ENCODE peak calls at places on chromosomes 7 and 10, in four cellular contexts. L is NB4, H is SK-N-SH, G is foreskin fibroblast. I is an unnamed sample.

GRCh38 chr7:18221377-18222290 is 194.0 kb upstream of the PRPS1L1 start:
- DNase-seq in L (peak; percentile 30), G (peak; percentile 17), H (no peak), I (no peak)

GRCh38 chr7:14023342-14023741 is 33.9 kb upstream of the ETV1 start:
- DNase-seq in H (peak; percentile 27), G (no peak), L (no peak), I (no peak)

GRCh38 chr7:122289426-122289825 is 15.1 kb downstream of the FEZF1 start:
- DNase-seq in L (no peak), H (no peak), G (no peak), I (no peak)

GRCh38 chr7:152399344-152399743 is 36.5 kb downstream of the KMT2C start:
- DNase-seq in G (no peak), L (no peak), H (no peak), I (no peak)

GRCh38 chr10:3784510-3785250 is at the start of gene KLF6:
- DNase-seq in L (no peak), G (peak; percentile 38), H (peak; percentile 67), I (no peak)

GRCh38 chr7:20241491-20242261 is 24.5 kb upstream of the MACC1 start:
- DNase-seq in G (peak; percentile 45), H (no peak), L (no peak), I (no peak)

GRCh38 chr7:81299272-81299671 is 380.4 kb upstream of the SEMA3C start:
- DNase-seq in H (no peak), L (peak; percentile 90), G (peak; percentile 96), I (peak; percentile 82)

GRCh38 chr10:5534051-5534821 is 9.5 kb downstream of the CALML3 start:
- DNase-seq in L (peak; percentile 80), G (no peak), H (no peak), I (no peak)

DNA sequence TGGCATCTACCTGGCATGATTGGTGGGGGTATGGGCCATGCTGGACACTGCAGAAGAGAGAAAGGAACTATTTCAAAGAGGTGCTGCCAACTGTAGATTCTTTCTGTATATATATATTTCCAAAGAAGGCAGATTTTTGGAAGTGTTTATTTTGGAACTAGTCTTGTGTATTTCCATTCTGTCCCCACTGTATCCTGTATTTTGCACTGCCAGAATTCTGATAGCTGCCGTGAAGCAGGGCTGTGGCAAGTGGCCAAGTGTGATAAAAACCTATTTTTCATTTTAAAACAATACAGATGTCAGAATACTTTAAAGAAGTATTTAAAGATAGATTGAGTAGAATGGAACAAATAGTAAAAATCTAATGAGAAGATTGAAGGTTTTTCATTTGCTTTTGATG is 17.1 kb downstream of the MCU start:
- DNase-seq in G (peak; percentile 39), H (peak; percentile 36), L (no peak), I (no peak)
- TF ChIP-seq CTCF in G (no peak), H (no peak), L (no peak), I (no peak)

GRCh38 chr10:95447733-95448132 is 113.4 kb downstream of the SORBS1 start:
- DNase-seq in H (no peak), G (peak; percentile 28), L (no peak), I (no peak)

GRCh38 chr10:95444792-95445191 is 116.4 kb downstream of the SORBS1 start:
- DNase-seq in L (no peak), G (no peak), H (no peak), I (no peak)

GRCh38 chr10:95443636-95444035 is 117.5 kb downstream of the SORBS1 start:
- DNase-seq in H (no peak), L (no peak), G (no peak), I (no peak)

GRCh38 chr10:95445837-95446347 is 115.3 kb downstream of the SORBS1 start:
- DNase-seq in G (peak; percentile 83), H (peak; percentile 67), L (peak; percentile 68), I (peak; percentile 39)

DNA sequence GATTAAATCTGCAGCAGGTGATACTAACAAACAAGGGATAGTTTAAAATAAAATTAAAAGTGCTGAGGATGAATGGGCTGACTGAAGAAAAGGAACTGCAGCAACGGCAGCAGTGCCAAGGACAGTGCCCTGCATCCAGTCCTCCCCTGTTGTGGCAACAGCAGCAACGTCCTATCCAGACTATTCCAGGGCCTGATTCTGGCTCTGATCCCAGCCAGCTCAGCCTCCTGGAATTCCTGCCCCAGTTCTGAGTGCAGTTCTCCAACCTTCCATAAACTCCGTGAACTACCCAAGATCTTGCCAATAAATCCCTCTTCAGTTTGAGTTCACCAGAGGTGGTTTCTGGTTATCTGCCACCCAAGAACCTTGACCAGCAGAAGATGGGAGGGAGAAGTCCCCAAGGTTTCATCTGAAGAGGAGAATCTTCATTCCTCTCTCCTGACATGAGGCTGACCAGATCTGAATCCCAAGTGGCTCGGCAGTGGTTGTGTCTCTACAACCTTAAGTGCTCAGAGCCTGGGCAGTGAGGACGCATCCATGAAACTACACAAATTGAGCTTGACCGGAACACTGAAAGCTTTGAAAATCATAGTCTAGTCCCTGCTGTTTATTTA is 115.8 kb downstream of the SORBS1 start:
- DNase-seq in G (peak; percentile 88), H (no peak), L (no peak), I (peak; percentile 43)
- H3K4me3 ChIP-seq in G (no peak overlapping the region), H (no peak overlapping the region), L (no peak overlapping the region), I (no peak overlapping the region)

GRCh38 chr7:87608443-87608842 is 7.8 kb upstream of the ABCB1 start:
- DNase-seq in L (no peak), G (no peak), H (no peak), I (peak; percentile 19)

GRCh38 chr7:87599336-87599735 is 1.3 kb downstream of the ABCB1 start:
- DNase-seq in G (peak; percentile 1), L (peak; percentile 87), H (peak; percentile 68), I (no peak)

GRCh38 chr7:87609946-87610345 is 9.3 kb upstream of the ABCB1 start:
- DNase-seq in G (no peak), H (no peak), L (no peak), I (no peak)

GRCh38 chr7:87600130-87601124 is at the start of gene ABCB1:
- DNase-seq in H (peak; percentile 91), L (no peak), G (peak; percentile 72), I (peak; percentile 26)

GRCh38 chr7:87604264-87604663 is 3.6 kb upstream of the ABCB1 start:
- DNase-seq in H (no peak), G (no peak), L (no peak), I (no peak)
- TF ChIP-seq CTCF in H (no peak), G (no peak), L (no peak), I (no peak)

DNA sequence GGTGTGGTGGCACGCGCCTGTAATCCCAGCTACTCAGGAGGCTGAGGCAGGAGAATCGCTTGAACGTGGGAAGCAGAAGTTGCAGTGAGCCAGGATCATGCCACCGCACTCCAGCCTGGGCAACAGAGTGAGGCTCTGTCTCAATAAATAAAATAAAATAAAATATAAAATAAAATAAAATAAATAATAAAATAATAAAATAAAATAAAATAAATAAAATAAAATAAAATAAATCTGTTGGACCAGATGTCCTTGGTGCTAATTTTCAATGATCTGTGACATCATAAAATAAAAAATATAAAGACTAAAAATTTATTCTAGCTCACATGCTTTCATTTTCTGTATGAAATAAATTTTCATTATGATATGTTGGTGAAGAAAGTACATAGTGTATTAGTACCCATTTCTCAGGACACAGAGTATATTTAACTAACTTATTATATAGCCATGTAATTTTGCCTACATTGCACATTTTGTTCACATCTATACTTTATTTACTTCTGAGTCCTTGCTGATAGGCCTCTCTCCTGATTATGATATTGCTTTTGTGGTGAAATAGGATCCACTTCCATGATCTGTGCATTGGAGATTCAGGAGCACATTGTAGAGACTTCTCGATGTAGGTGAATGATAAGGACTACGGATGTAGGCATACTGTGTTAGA is 17.8 kb upstream of the HERPUD2 start:
- DNase-seq in H (no peak), L (no peak), G (no peak), I (no peak)
- H3K4me3 ChIP-seq in H (no peak overlapping the region), L (no peak overlapping the region), G (no peak overlapping the region), I (no peak overlapping the region)

DNA sequence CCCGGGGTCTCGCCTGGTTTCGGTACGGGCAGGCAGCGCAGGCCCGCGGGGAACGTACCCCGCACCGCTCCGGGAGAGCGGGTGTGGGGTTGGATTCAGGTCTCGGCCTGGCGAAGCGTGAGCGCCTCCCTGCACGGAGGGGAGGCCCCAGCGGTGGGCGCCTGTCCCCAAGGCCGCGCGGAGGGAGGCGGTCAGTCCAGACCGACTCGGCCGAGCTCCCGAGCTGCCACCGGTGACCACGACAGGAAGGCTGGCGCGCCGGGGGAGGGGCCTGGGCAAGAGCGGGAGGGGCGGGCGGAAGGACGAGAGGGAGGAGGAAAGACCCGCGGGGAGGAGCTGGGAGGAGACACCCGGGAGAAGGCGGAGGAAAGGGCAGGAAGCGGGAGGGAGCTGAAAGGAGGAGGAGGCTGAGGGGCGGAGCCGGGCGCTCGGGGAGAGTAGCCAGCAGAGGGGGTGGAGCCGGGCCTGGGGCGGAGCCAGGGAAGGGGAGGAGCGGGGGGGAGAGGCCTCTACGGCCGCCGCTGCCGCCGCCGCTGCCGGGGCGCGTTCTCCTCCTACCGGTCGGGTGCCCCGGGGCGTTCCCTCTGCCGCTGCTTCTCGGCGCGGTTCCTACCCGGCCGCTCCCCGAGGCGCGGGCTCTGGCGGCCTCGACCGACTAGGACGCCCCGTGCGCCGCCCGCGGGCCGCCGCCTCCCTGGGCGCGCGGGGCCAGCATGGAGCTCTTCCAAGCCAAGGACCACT is at the start of gene INPP5F:
- DNase-seq in G (peak; percentile 99), H (peak; percentile 100), L (peak; percentile 99), I (peak; percentile 91)
- TF ChIP-seq CTCF in G (no peak), H (peak; percentile 31), L (no peak), I (no peak)

DNA sequence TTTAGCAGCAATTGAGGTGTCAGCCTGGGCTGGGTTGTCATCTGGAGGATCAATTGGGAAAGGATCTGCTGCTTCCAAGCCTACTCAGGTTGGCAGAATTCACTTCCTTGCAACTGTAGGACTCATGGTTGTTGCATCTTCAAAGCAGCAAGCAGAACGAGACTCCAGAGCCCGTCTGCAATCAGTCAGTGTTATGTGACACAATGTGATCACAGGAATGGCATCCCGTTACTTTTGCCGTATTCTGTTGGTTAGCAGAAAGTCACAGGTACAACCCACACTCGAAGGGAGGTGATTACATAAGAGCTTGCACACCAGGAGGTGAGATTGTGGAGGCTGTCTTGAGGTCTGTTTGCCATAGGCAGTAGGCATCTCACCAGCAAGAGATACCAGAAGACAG is 15.4 kb upstream of the LYZL1 start:
- DNase-seq in G (no peak), L (no peak), H (no peak), I (no peak)
- H3K4me3 ChIP-seq in G (no peak overlapping the region), L (no peak overlapping the region), H (no peak overlapping the region), I (no peak overlapping the region)